ENCODE peak calls at places on chromosomes 11 and 22, in five cellular contexts. O, U, P, N and J are unnamed samples.

GRCh38 chr11:9535189-9535781 is 38.2 kb upstream of the WEE1 start:
- DNase-seq in P (peak; percentile 36), U (no peak), O (peak; percentile 71), N (peak; percentile 70), J (peak; percentile 76)

GRCh38 chr11:36075053-36075452 is 131.2 kb downstream of the LDLRAD3 start:
- DNase-seq in N (no peak), O (no peak), P (peak; percentile 65), U (peak; percentile 77), J (no peak)

GRCh38 chr22:18028817-18029527 is 4.6 kb upstream of the MICAL3 start:
- DNase-seq in N (no peak), O (no peak), P (no peak), U (no peak), J (no peak)

GRCh38 chr11:12845739-12846358 is 163.3 kb upstream of the RASSF10 start:
- DNase-seq in N (peak; percentile 55), P (no peak), U (peak; percentile 65), O (peak; percentile 29), J (no peak)

GRCh38 chr22:44828193-44828592 is 75.8 kb downstream of the ARHGAP8 start:
- DNase-seq in U (no peak), P (no peak), N (no peak), O (peak; percentile 25), J (peak; percentile 69)

GRCh38 chr22:17579535-17579981 is 16.3 kb downstream of the SLC25A18 start:
- DNase-seq in O (no peak), P (no peak), N (no peak), U (no peak), J (no peak)

GRCh38 chr11:77087723-77088225 is 14.9 kb upstream of the OMP start:
- DNase-seq in N (no peak), O (no peak), P (no peak), U (no peak), J (no peak)

GRCh38 chr11:66112041-66112491 is 42.0 kb downstream of the PACS1 start:
- DNase-seq in O (peak; percentile 27), P (no peak), U (no peak), N (no peak), J (no peak)

GRCh38 chr11:95359756-95360155 is 128.8 kb upstream of the SESN3 start:
- DNase-seq in N (no peak), O (no peak), U (no peak), P (no peak), J (no peak)

GRCh38 chr11:72373163-72373562 is 61.2 kb downstream of the CLPB start:
- DNase-seq in U (no peak), P (no peak), N (no peak), O (no peak), J (no peak)

GRCh38 chr11:101127699-101128570 is 1.7 kb downstream of the PGR start:
- DNase-seq in O (no peak), N (peak; percentile 26), U (no peak), P (no peak), J (peak; percentile 27)

GRCh38 chr11:113474362-113475159 is 637 bp downstream of the DRD2 start:
- DNase-seq in O (peak; percentile 41), P (peak; percentile 63), N (peak; percentile 74), U (peak; percentile 42), J (peak; percentile 72)

GRCh38 chr11:113458189-113458588 is 17.0 kb downstream of the DRD2 start:
- DNase-seq in N (no peak), P (no peak), U (no peak), O (no peak), J (no peak)

GRCh38 chr11:62543680-62544444 is 2.7 kb downstream of the AHNAK start:
- DNase-seq in O (no peak), N (no peak), P (no peak), U (no peak), J (no peak)

GRCh38 chr22:23163665-23164064 is 16.6 kb upstream of the BCR start:
- DNase-seq in N (no peak), O (no peak), P (no peak), U (no peak), J (no peak)

GRCh38 chr11:77188912-77189491 is 61.0 kb downstream of the MYO7A start:
- DNase-seq in O (no peak), U (no peak), N (no peak), P (no peak), J (no peak)

GRCh38 chr11:123760894-123761293 is 6.6 kb upstream of the OR6X1 start:
- DNase-seq in O (no peak), N (no peak), U (no peak), P (no peak), J (peak; percentile 73)

GRCh38 chr11:66883021-66883968 is 26.4 kb downstream of the LRFN4 start:
- DNase-seq in O (peak; percentile 93), N (peak; percentile 79), P (peak; percentile 59), U (no peak), J (peak; percentile 80)

GRCh38 chr11:76889414-76889975 is 28.8 kb downstream of the ACER3 start:
- DNase-seq in N (no peak), U (no peak), P (no peak), O (no peak), J (no peak)

GRCh38 chr11:8019671-8020597 is 32.8 kb downstream of the EIF3F start:
- DNase-seq in P (no peak), O (no peak), U (no peak), N (no peak), J (peak; percentile 56)

DNA sequence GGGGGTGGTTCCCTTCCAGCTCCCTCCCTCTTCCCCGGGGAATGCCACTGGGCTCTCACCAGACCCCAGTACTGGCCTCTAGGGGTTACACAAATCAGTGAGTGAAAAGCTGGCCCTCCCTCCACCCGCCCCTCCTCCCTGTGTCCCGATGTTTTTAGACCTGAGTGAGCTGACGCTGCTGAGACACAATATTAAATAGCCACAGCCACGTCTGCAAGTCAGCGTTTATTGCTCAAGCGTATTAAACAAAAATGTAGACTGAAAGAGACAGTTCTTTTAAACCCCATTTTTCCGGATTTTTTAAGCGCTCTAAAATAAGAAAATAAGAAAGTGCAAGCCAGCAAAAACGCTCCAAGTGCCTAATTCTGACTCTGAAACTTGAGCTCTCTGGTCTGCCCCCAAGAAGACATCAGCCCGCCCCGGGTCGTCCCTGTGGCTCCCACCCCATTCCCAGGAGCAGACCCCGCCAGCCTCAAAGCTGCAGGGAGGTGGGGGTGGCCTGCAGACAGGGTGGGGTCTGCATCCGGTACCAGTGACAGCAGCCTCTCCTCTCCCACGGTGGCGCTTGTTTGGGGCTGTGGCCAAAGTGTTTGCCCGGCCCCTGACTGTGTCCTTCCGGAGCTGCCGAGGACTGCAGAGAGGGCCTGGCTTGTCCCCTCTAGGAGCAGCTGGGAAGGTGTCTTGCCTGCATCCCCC is 1.2 kb upstream of the TTLL8 start:
- DNase-seq in N (no peak), O (peak; percentile 29), P (peak; percentile 7), U (no peak), J (no peak)
- TF ChIP-seq CTCF in N (no peak), O (no peak), P (peak; percentile 21), U (peak; percentile 30), J (no peak)

GRCh38 chr11:104333977-104334376 is 170.0 kb upstream of the PDGFD start:
- DNase-seq in P (no peak), N (no peak), O (peak; percentile 34), U (no peak), J (no peak)
- TF ChIP-seq CTCF in P (peak; percentile 48), N (no peak), O (no peak), U (peak; percentile 37), J (no peak)

DNA sequence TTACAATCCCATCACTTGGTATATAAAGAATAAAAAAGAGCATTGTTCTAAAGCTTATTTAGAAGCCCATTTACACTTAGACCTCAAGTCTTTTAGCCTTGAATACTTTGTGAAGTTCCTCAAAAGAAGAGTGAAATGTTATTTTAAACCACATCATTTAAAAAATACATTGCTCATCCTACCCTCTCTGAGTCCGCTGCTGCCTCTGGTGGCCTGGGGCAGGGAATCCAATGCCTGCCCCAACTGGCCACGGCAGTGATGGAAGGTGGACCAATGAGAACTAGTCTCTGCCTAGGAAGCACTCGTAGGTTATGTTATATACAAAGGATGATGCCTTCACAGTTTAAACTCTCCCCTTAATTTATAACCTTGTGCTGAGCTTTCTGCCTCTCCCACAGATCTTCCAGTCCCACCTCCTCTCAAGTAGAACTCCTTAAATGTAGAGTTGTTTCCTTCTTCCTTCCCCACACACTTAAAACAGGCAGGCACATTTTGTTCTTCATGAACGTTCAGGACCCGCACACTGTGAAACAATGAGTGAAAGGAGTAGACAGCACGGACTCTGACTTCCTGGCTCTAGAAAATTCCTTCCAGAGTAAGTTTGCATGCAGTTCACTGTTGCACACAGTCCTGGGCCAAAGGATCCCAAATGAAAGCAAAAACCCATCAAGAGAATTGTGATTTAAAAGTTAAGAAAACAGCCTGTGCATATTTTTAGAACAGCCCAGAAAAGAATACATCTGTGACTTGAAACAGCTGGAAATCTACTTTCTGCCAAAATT is 167.8 kb downstream of the RRAS2 start:
- DNase-seq in O (no peak), U (no peak), P (no peak), N (no peak), J (no peak)
- TF ChIP-seq CTCF in O (no peak), U (no peak), P (no peak), N (no peak), J (no peak)

DNA sequence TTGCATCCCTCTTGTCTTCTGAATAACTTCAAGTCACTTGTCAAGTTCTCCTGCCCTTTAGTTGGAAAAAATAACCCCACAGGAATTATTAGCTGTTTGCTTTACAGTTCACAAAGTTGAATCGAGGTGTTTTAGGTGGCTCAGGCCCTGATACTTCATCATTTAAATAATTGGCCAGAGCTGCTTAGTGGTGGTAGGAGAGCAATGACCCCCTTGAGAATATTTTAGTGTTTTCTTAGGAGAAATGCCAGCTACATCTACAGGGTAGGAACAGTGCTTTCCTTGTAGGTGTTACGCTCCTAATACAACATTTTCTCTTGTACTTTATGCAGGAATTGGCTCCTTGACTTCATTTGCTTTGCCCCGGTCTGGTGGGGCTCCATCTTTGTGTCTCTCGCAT is 73.2 kb downstream of the C22orf31 start:
- DNase-seq in U (no peak), N (no peak), O (no peak), P (no peak), J (no peak)
- TF ChIP-seq CTCF in U (no peak), N (no peak), O (no peak), P (no peak), J (no peak)

GRCh38 chr22:36413022-36413770 is 25.4 kb upstream of the MYH9 start:
- DNase-seq in N (no peak), O (no peak), P (no peak), U (no peak), J (no peak)

GRCh38 chr22:36406721-36407120 is 19.0 kb upstream of the MYH9 start:
- DNase-seq in U (no peak), P (no peak), O (no peak), N (no peak), J (no peak)

GRCh38 chr22:36409067-36409466 is 21.3 kb upstream of the MYH9 start:
- DNase-seq in N (no peak), U (no peak), P (no peak), O (no peak), J (no peak)

GRCh38 chr22:36411589-36412258 is 24.0 kb upstream of the MYH9 start:
- DNase-seq in O (no peak), N (no peak), U (no peak), P (no peak), J (no peak)

GRCh38 chr22:36409911-36410756 is 22.4 kb upstream of the MYH9 start:
- DNase-seq in U (no peak), O (no peak), N (peak; percentile 98), P (no peak), J (peak; percentile 84)
- TF ChIP-seq CTCF in U (no peak), O (no peak), N (no peak), P (peak; percentile 18), J (no peak)